ENCODE peak calls at places on chromosomes 2 and 18, in four cellular contexts. K, P, I and V are unnamed samples.

GRCh38 chr2:161139098-161139987 is 20.9 kb upstream of the TANK start:
- DNase-seq in I (peak), P (no peak), K (no peak), V (no peak)

GRCh38 chr2:97871096-97871780 is 124.5 kb downstream of the TMEM131 start:
- DNase-seq in K (no peak), P (no peak), I (peak), V (peak)

GRCh38 chr2:50953021-50953420 is 78.9 kb downstream of the NRXN1 start:
- DNase-seq in K (no peak), P (no peak), I (no peak), V (no peak)

GRCh38 chr2:195756218-195756941 is 99.4 kb downstream of the SLC39A10 start:
- DNase-seq in I (no peak), K (no peak), P (no peak), V (no peak)

GRCh38 chr2:676647-677055 is 555 bp downstream of the TMEM18 start:
- DNase-seq in K (peak), I (peak), P (peak), V (peak)

GRCh38 chr2:231672617-231673347 is 35.5 kb upstream of the PTMA start:
- DNase-seq in K (peak), P (peak), I (peak), V (peak)

GRCh38 chr2:25301453-25302352 is 40.0 kb downstream of the DNMT3A start:
- DNase-seq in P (no peak), K (no peak), I (peak), V (peak)

GRCh38 chr2:240597054-240597418 is 10.5 kb downstream of the CAPN10 start:
- DNase-seq in P (peak), K (no peak), I (no peak), V (no peak)

GRCh38 chr2:233928594-233929351 is 11.6 kb downstream of the TRPM8 start:
- DNase-seq in I (peak), K (peak), P (no peak), V (no peak)

GRCh38 chr2:44420725-44421124 is 59.0 kb downstream of the CAMKMT start:
- DNase-seq in K (no peak), P (no peak), I (no peak), V (no peak)

GRCh38 chr2:240553956-240554480 is 3.8 kb downstream of the ANKMY1 start:
- DNase-seq in I (no peak), P (no peak), K (no peak), V (no peak)

GRCh38 chr2:224973112-224974016 is 68.9 kb downstream of the DOCK10 start:
- DNase-seq in P (no peak), I (no peak), K (no peak), V (no peak)

GRCh38 chr18:27005589-27005988 is 140.1 kb upstream of the AQP4 start:
- DNase-seq in I (no peak), K (peak), P (no peak), V (no peak)

GRCh38 chr2:95231723-95232122 is 24.4 kb downstream of the ZNF892 start:
- DNase-seq in K (peak), I (peak), P (no peak), V (peak)

GRCh38 chr18:55635439-55635838 is 47.4 kb upstream of the TCF4 start:
- DNase-seq in I (no peak), P (no peak), K (no peak), V (no peak)

GRCh38 chr2:12479042-12479601 is 237.6 kb upstream of the TRIB2 start:
- DNase-seq in P (no peak), K (no peak), I (no peak), V (no peak)

GRCh38 chr2:96261328-96262003 is 4.3 kb downstream of the TMEM127 start:
- DNase-seq in K (no peak), P (no peak), I (no peak), V (no peak)

GRCh38 chr18:9738266-9738969 is 30.3 kb downstream of the RAB31 start:
- DNase-seq in K (no peak), P (no peak), I (no peak), V (no peak)

GRCh38 chr2:24721470-24721869 is 71.7 kb downstream of the PTRHD1 start:
- DNase-seq in K (no peak), I (peak), P (peak), V (peak)

GRCh38 chr2:225842939-225843338 is 443.4 kb downstream of the NYAP2 start:
- DNase-seq in I (no peak), K (no peak), P (no peak), V (no peak)

GRCh38 chr18:63260075-63260754 is 59.4 kb downstream of the BCL2 start:
- DNase-seq in P (no peak), K (no peak), I (no peak), V (no peak)

GRCh38 chr2:6951046-6951445 is 33.8 kb downstream of the RNF144A start:
- DNase-seq in K (no peak), P (no peak), I (no peak), V (no peak)

GRCh38 chr2:220278022-220278421 is 650.6 kb downstream of the SLC4A3 start:
- DNase-seq in I (no peak), K (no peak), P (no peak), V (no peak)
- H3K27ac ChIP-seq in I (peak), K (peak), P (no peak), V (no peak)

DNA sequence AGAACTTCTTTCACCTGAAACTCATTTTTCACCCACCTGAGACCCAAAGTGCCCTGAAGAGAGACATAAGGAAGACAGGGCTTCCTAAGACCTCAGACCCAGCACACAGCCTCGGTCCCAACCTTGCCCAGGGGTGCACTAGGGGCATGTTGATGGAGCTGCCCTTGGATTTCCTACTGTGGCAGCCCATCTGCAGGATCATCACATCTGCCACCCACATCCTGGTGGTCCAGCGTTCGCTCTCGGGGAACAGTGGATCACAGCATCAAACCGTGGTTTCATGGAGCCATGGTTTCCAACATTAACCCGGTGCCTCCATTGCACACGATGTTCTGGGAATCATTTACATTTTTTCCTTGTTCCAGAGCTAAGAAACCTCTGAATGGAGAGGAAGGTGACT is 186.4 kb downstream of the TFCP2L1 start:
- DNase-seq in I (no peak), P (no peak), K (no peak), V (no peak)
- H3K4me3 ChIP-seq in I (no peak), P (no peak), K (no peak), V (no peak)

DNA sequence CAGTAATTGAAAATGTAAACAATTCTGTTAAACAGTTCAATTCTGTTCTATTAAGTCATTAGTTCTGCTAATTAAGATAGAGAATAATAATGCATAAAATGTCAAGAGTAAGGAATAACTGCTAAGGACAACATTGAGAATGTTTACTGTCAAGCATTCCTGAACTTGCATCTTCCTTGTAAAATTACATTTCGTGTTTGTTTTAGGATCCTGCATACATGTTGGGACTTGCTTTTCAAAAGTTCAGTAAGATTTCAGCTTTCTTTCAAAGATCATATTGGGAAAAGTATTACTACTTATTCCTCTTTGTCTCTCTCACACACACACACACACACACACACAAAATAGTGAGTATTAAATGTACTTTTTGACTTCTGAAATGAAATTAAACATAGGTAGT is 20.5 kb downstream of the DYNC1I2 start:
- DNase-seq in K (no peak), I (no peak), P (no peak), V (no peak)
- H3K27ac ChIP-seq in K (no peak), I (no peak), P (no peak), V (no peak)

DNA sequence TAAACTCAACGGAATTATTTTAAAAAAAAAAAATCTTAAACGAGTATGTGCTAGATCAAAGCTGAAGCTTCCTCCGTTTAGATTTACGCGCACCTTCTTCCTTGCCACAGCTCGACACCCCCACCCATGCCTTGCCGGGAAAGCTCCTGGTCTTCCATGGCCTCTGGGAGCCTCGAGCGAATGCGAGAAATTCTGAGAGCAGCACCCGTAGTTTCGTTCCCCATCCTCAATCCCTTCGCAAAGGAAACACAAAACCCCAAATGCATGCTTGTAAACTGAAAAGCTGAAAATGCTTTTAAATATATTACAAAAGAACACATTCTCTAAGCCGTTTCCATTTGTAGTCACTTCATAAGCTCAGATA is 1.6 kb downstream of the DSC3 start:
- DNase-seq in P (no peak), I (no peak), K (no peak), V (no peak)
- H3K4me3 ChIP-seq in P (no peak), I (peak), K (no peak), V (no peak)

GRCh38 chr2:54638774-54639187 is 84.7 kb upstream of the EML6 start:
- DNase-seq in K (no peak), I (no peak), P (no peak), V (no peak)
- H3K27ac ChIP-seq in K (peak), I (no peak), P (peak), V (no peak)

DNA sequence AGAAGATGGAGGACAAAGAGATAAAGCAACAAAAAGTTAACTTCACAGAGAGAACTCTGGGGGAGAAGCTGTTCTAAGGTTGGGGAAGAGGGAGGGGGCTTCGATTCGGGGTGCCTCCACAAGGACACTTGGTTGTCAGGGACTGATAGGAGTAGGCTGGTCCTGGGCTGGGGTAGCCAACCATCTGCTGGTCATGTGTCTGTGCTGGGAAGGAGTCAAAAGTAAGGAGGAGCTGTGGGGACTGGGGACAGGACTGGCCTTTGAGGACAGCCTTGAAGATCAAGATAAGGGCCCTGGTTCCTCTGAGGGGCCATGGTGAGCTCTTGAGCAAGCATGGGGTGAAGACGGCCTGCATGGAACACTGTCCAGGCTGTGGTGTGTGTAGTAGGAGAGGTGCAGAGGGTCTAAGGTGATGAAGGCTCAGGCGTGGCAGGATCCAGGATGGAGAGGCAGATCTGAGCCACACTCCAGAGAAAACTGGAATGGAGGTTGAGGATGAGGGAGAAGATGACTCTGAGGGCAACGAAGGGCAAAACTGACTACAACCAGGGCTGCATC is 1.7 kb downstream of the CYP27A1 start:
- DNase-seq in P (no peak), I (no peak), K (no peak), V (no peak)
- H3K4me3 ChIP-seq in P (no peak), I (no peak), K (no peak), V (no peak)

GRCh38 chr2:108367014-108367413 is 10.7 kb upstream of the SULT1C4 start:
- DNase-seq in K (no peak), P (no peak), I (no peak), V (no peak)
- H3K27ac ChIP-seq in K (no peak), P (no peak), I (no peak), V (no peak)

GRCh38 chr2:85753035-85753524 is 711 bp upstream of the ATOH8 start:
- DNase-seq in K (no peak), I (no peak), P (no peak), V (no peak)

GRCh38 chr2:85755122-85756027 is 1.6 kb downstream of the ATOH8 start:
- DNase-seq in P (no peak), K (no peak), I (no peak), V (no peak)

GRCh38 chr2:85751627-85752026 is 2.2 kb upstream of the ATOH8 start:
- DNase-seq in K (no peak), I (no peak), P (no peak), V (no peak)

GRCh38 chr2:85754313-85755095 is 713 bp downstream of the ATOH8 start:
- DNase-seq in I (no peak), P (no peak), K (no peak), V (peak)

GRCh38 chr2:85753525-85754312 is at the start of gene ATOH8:
- DNase-seq in K (no peak), I (peak), P (peak), V (peak)
- H3K4me3 ChIP-seq in K (peak), I (peak), P (peak), V (peak)